ENCODE peak calls at places on chromosomes 11 and 22, in eight cellular contexts. H is activated CD4-positive, alpha-beta T cell treated with anti-CD3 and anti-CD28 coated beads for 4 hours; M is heart left ventricle; Y is activated CD4-positive, alpha-beta memory T cell treated with anti-CD3 and anti-CD28 coated beads for 36 hours; J is activated CD4-positive, CD25-positive, alpha-beta regulatory T cell treated with anti-CD3 and anti-CD28 coated beads, Interleukin-2, amount 50 U/mL, for 72 hours; C is kidney; V is adipocyte; W is AG04450. T is an unnamed sample.

GRCh38 chr11:56916609-56917008 is 72.1 kb upstream of the OR5AK2 start:
- DNase-seq in H (no peak), M (no peak), Y (no peak), J (no peak), C (no peak), V (no peak), W (no peak), T (no peak)

GRCh38 chr11:75631086-75631694 is 37.6 kb downstream of the MAP6 start:
- DNase-seq in H (no peak), M (no peak), Y (no peak), J (no peak), C (no peak), V (no peak), W (no peak), T (no peak)

GRCh38 chr11:31355817-31356216 is 13.7 kb downstream of the DCDC1 start:
- DNase-seq in H (no peak), M (no peak), Y (no peak), J (no peak), C (no peak), V (no peak), W (no peak), T (no peak)

GRCh38 chr22:46596032-46596441 is 24.1 kb upstream of the GRAMD4 start:
- DNase-seq in H (no peak), M (peak), Y (no peak), J (no peak), C (peak), V (no peak), W (no peak), T (no peak)

GRCh38 chr22:20031732-20032406 is 11.0 kb downstream of the TANGO2 start:
- DNase-seq in H (peak), M (no peak), Y (peak), J (no peak), C (no peak), V (no peak), W (no peak), T (no peak)

GRCh38 chr11:58003036-58003435 is 20.6 kb upstream of the OR9Q1 start:
- DNase-seq in H (no peak), M (no peak), Y (no peak), J (no peak), C (no peak), V (no peak), W (no peak), T (no peak)

GRCh38 chr11:92845390-92846185 is 123.9 kb upstream of the MTNR1B start:
- DNase-seq in H (no peak), M (no peak), Y (no peak), J (no peak), C (no peak), V (no peak), W (no peak), T (no peak)

GRCh38 chr11:9003573-9004309 is at the start of gene NRIP3:
- DNase-seq in H (peak), M (peak), Y (peak), J (peak), C (peak), V (peak), W (no peak), T (peak)

GRCh38 chr22:45602004-45602733 is 69.5 kb upstream of the ATXN10 start:
- DNase-seq in H (no peak), M (no peak), Y (no peak), J (no peak), C (peak), V (no peak), W (no peak), T (no peak)